ENCODE peak calls at places on chromosome 15, in four cellular contexts. J is lower lobe of right lung, A is glutamatergic neuron, V is breast epithelium. W is an unnamed sample.

GRCh38 chr15:69209661-69210060 is 49.2 kb downstream of the GLCE start:
- DNase-seq in A (no peak), J (no peak), V (no peak), W (no peak)

GRCh38 chr15:51561271-51561670 is 61.3 kb downstream of the DMXL2 start:
- DNase-seq in V (no peak), A (no peak), J (no peak), W (no peak)

GRCh38 chr15:52424856-52425431 is 103.7 kb downstream of the MYO5A start:
- DNase-seq in J (no peak), A (no peak), V (no peak), W (no peak)

GRCh38 chr15:62899090-62899493 is 143.5 kb upstream of the TPM1 start:
- DNase-seq in J (no peak), A (no peak), V (no peak), W (no peak)

GRCh38 chr15:32859996-32860395 is 142.2 kb downstream of the GREM1 start:
- DNase-seq in A (no peak), V (no peak), J (no peak), W (no peak)

GRCh38 chr15:51842852-51843737 is 13.6 kb downstream of the TMOD3 start:
- DNase-seq in A (no peak), J (no peak), V (no peak), W (no peak)

GRCh38 chr15:57216288-57216687 is 160.0 kb upstream of the CGNL1 start:
- DNase-seq in J (no peak), V (no peak), A (no peak), W (no peak)

GRCh38 chr15:94002026-94002425 is 229.3 kb upstream of the MCTP2 start:
- DNase-seq in A (no peak), J (no peak), V (no peak), W (no peak)

GRCh38 chr15:50135123-50135541 is 16.1 kb upstream of the ATP8B4 start:
- DNase-seq in V (no peak), A (no peak), J (no peak), W (no peak)

GRCh38 chr15:74178326-74179100 is 5.0 kb downstream of the ISLR start:
- DNase-seq in J (peak; percentile 21), A (peak; percentile 4), V (peak; percentile 25), W (no peak)

GRCh38 chr15:47184405-47185221 is 532.7 kb upstream of the SEMA6D start:
- DNase-seq in A (peak; percentile 66), J (no peak), V (no peak), W (peak; percentile 32)

GRCh38 chr15:79261836-79262235 is 20.7 kb upstream of the ANKRD34C start:
- DNase-seq in A (no peak), J (no peak), V (no peak), W (no peak)

GRCh38 chr15:79990280-79990996 is 19.4 kb upstream of the BCL2A1 start:
- DNase-seq in J (no peak), V (no peak), A (no peak), W (no peak)

GRCh38 chr15:62444104-62445027 is 279.3 kb upstream of the C2CD4B start:
- DNase-seq in V (no peak), J (no peak), A (no peak), W (no peak)

GRCh38 chr15:38391186-38391585 is 62.7 kb upstream of the FAM98B start:
- DNase-seq in V (no peak), A (no peak), J (no peak), W (no peak)

DNA sequence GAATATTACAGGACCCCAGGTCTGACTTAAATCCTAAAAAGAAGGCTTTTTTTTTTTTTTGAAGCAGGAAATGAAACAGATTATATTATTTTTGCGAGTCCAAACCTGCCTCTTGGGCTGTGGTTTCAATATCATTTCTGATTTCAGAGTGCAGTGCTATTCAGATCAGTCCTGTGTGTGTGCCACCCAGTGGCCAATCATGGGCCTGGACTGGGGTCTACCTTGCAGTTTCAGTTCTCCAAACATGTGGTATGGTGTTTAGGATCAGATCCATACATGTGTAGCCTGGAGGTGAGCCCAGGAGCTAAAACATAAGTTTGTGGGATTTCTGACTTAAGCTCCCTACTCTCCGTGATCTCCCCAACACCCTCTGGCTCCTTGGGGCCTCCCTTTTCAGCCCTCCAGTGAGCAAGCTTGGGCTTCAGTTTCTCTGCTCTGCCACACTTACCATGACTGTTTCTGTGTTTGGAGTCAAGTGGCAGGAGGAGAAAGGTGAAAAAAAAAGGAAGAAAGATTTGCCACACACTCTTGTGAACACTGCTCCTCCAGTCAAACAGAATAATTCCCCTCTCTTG is 12.1 kb upstream of the THSD4 start:
- DNase-seq in V (no peak), J (no peak), A (no peak), W (peak; percentile 9)
- TF ChIP-seq CTCF in V (no peak), J (peak; percentile 54), A (no peak), W (peak; percentile 54)

GRCh38 chr15:84023636-84024035 is 211.9 kb upstream of the GOLGA6L4 start:
- DNase-seq in A (peak; percentile 35), V (no peak), J (no peak), W (peak; percentile 21)
- TF ChIP-seq CTCF in A (peak; percentile 62), V (peak; percentile 36), J (peak; percentile 49), W (peak; percentile 65)

GRCh38 chr15:59172289-59172901 is 34.2 kb upstream of the LDHAL6B start:
- DNase-seq in A (no peak), V (no peak), J (no peak), W (no peak)
- TF ChIP-seq CTCF in A (peak; percentile 24), V (no peak), J (no peak), W (peak; percentile 35)

DNA sequence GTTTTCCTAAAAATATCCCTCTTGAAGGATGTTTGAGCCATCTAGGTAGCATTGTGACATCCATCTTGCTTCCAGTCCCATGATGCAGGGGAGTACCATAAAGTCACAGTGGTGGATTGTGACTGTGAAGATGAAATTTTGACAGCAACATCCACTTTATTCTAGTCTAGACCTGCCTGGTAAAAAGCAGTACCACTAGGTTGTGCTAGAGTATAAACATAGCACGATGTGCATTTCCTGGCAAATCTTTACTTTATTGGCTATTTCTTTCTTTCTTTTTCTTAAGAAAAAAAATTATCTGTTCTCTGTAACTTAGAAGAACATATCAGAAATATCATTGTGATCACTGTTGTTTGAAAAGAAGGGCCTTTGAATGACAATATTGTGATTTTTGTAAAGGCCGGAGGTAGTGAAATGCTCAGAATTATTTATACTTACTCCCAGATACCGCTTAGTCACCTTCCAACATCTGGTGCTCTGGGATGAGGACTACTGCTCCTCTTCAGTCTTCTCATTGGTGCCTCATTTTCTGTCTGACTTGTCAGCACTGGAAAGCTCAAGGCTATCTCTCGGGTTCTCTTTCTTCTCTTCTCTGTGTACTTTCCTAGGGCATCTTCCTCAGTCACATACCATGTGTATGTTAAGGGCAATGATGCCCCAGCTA is 35.6 kb downstream of the AGBL1 start:
- DNase-seq in V (no peak), J (no peak), A (no peak), W (no peak)
- TF ChIP-seq CTCF in V (no peak), J (no peak), A (no peak), W (peak; percentile 61)

DNA sequence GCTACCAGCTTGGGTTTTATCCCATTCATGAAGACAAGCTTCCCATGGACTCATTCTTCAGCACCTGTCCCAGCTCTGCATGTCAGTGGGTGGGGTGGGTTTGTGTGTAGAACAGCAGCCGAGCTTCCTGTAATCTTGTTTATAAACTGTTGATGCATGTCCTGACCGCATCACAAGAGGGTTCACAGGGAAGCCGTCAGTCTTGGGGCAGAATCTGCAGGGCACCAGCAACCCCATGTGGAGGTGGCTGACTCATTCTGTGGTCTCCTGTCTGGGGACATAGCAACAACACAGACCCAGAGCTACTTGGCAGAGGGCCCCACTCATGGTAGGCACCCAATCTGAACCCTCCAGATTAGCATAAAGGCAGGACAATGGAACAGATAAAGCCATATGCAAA is 35.6 kb downstream of the DAPK2 start:
- DNase-seq in J (peak; percentile 69), V (no peak), A (no peak), W (no peak)
- TF ChIP-seq CTCF in J (no peak), V (no peak), A (no peak), W (no peak)

GRCh38 chr15:83569341-83569740 is 84.6 kb upstream of the ADAMTSL3 start:
- DNase-seq in V (no peak), J (no peak), A (no peak), W (no peak)

GRCh38 chr15:83561661-83562060 is 92.3 kb upstream of the ADAMTSL3 start:
- DNase-seq in J (no peak), V (no peak), A (no peak), W (no peak)

GRCh38 chr15:83565133-83565532 is 88.8 kb upstream of the ADAMTSL3 start:
- DNase-seq in V (no peak), J (no peak), A (no peak), W (no peak)

GRCh38 chr15:83567318-83567717 is 86.6 kb upstream of the ADAMTSL3 start:
- DNase-seq in J (no peak), V (no peak), A (no peak), W (no peak)

GRCh38 chr15:83565553-83566159 is 88.3 kb upstream of the ADAMTSL3 start:
- DNase-seq in A (no peak), J (no peak), V (no peak), W (peak; percentile 25)
- TF ChIP-seq CTCF in A (peak; percentile 76), J (peak; percentile 55), V (peak; percentile 46), W (peak; percentile 81)